ENCODE peak calls at places on chromosomes 11 and 22, in six cellular contexts. N, U, C, S, J and Q are unnamed samples.

GRCh38 chr11:7251836-7252682 is at the start of gene SYT9:
- DNase-seq in J (peak; percentile 42), N (no peak), C (peak; percentile 63), S (peak; percentile 79), U (peak; percentile 75), Q (peak; percentile 37)

GRCh38 chr22:43533131-43533530 is 121.3 kb downstream of the MPPED1 start:
- DNase-seq in N (no peak), S (no peak), J (no peak), C (no peak), U (no peak), Q (no peak)

GRCh38 chr11:36488096-36488495 is 22.0 kb downstream of the TRAF6 start:
- DNase-seq in C (no peak), U (no peak), S (no peak), J (no peak), N (no peak), Q (no peak)

GRCh38 chr11:95341246-95341645 is 110.2 kb upstream of the SESN3 start:
- DNase-seq in N (no peak), S (peak; percentile 63), U (no peak), C (peak; percentile 51), J (peak; percentile 6), Q (no peak)

GRCh38 chr11:83112886-83113285 is 41.2 kb upstream of the RAB30 start:
- DNase-seq in J (no peak), N (no peak), C (no peak), U (no peak), S (no peak), Q (no peak)

GRCh38 chr11:19934828-19935259 is 222.2 kb downstream of the NAV2 start:
- DNase-seq in U (peak; percentile 59), S (no peak), N (no peak), C (no peak), J (no peak), Q (no peak)

GRCh38 chr22:47059076-47059475 is 296.6 kb downstream of the TBC1D22A start:
- DNase-seq in S (peak; percentile 51), N (no peak), C (no peak), U (no peak), J (no peak), Q (no peak)

GRCh38 chr11:34749666-34750659 is 129.1 kb downstream of the EHF start:
- DNase-seq in C (peak; percentile 89), U (no peak), S (peak; percentile 88), J (no peak), N (no peak), Q (peak; percentile 94)

GRCh38 chr11:77068461-77069335 is 1.9 kb downstream of the CAPN5 start:
- DNase-seq in U (no peak), S (peak; percentile 40), N (no peak), J (no peak), C (no peak), Q (no peak)

GRCh38 chr22:46064236-46064965 is 85.9 kb upstream of the PPARA start:
- DNase-seq in U (peak; percentile 73), S (peak; percentile 58), N (no peak), C (peak; percentile 57), J (no peak), Q (no peak)

GRCh38 chr11:1515082-1516060 is 28.8 kb upstream of the MOB2 start:
- DNase-seq in N (peak; percentile 64), J (peak; percentile 63), C (peak; percentile 91), U (no peak), S (peak; percentile 90), Q (peak; percentile 72)

GRCh38 chr22:22554324-22555284 is 4.5 kb downstream of the PRAME start:
- DNase-seq in J (no peak), N (no peak), C (no peak), U (no peak), S (no peak), Q (no peak)

GRCh38 chr22:48926663-48927062 is 901.0 kb downstream of the BRD1 start:
- DNase-seq in S (peak; percentile 17), U (no peak), J (no peak), C (no peak), N (no peak), Q (no peak)

GRCh38 chr11:128500488-128500887 is 86.9 kb downstream of the ETS1 start:
- DNase-seq in U (no peak), S (no peak), C (no peak), N (no peak), J (no peak), Q (no peak)

GRCh38 chr11:36316049-36316448 is 20.0 kb downstream of the PRR5L start:
- DNase-seq in N (no peak), S (no peak), U (no peak), C (no peak), J (no peak), Q (no peak)

GRCh38 chr22:41561335-41561734 is 525 bp downstream of the CSDC2 start:
- DNase-seq in U (no peak), C (no peak), N (no peak), S (no peak), J (no peak), Q (no peak)

GRCh38 chr11:109698237-109698636 is 276.2 kb downstream of the C11orf87 start:
- DNase-seq in U (no peak), C (no peak), S (no peak), N (no peak), J (no peak), Q (no peak)

GRCh38 chr22:35835998-35836691 is 118.5 kb downstream of the APOL5 start:
- DNase-seq in J (peak; percentile 83), S (no peak), N (no peak), C (no peak), U (no peak), Q (peak; percentile 31)

GRCh38 chr11:73412308-73412707 is 36.1 kb downstream of the RELT start:
- DNase-seq in C (no peak), U (no peak), S (no peak), J (peak; percentile 51), N (no peak), Q (no peak)

GRCh38 chr22:37485006-37485713 is 1.0 kb downstream of the MFNG start:
- DNase-seq in N (peak; percentile 83), C (peak; percentile 70), S (peak; percentile 76), J (peak; percentile 76), U (no peak), Q (no peak)

GRCh38 chr22:37483050-37483449 is 3.1 kb downstream of the MFNG start:
- DNase-seq in C (no peak), S (no peak), N (no peak), J (no peak), U (no peak), Q (no peak)

GRCh38 chr22:37483594-37484114 is 2.5 kb downstream of the MFNG start:
- DNase-seq in U (no peak), J (peak; percentile 71), S (no peak), C (no peak), N (no peak), Q (no peak)

GRCh38 chr22:37485714-37486223 is 415 bp downstream of the MFNG start:
- DNase-seq in C (no peak), N (peak; percentile 28), J (peak; percentile 27), S (no peak), U (no peak), Q (no peak)

DNA sequence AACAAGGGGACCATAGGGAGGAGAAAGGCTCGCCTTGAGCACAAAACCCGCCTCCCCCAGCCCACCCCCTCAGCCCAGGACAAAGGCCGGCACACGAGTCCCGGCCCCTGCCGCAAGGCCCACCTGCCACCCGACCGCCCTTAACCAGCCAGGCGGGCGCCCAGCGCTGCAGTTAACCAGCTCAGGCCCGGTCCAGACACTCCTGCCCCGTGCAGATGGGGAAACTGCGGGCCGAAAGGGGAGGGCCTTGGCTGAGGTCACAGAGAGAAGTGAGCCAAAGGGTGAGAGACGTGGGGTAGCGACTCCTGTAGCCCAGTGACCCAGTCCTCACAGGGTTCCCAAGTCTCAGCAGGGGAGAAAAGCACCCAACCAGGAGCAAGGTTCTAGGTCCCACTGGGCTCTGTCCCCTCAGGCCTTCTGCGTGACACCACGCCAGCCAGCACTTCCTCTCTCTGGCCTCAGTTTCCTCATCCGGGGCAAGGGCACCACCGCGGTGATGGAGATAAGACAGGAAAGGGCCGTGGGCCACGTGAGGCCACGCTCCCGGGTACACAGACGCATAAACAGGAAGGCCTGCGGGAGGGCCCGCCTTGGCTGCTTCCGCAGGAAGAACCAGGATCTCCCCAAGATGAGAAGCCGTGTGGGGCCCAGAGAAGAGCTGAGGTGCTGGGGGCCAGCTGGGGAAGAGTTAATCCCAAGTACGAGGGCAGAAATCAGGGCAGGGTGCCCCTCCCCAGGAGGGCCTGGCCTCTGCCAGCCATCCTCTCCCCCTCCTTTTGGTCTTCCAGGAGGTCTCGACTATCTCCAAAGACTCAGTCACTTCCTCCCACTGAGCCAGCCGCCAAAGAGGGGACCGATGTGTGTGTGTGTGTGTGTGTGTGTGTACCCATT is 1.8 kb downstream of the MFNG start:
- DNase-seq in C (peak; percentile 81), S (peak; percentile 91), J (peak; percentile 88), U (no peak), N (peak; percentile 87), Q (peak; percentile 21)
- H3K4me3 ChIP-seq in C (peak overlapping the region; percentile 52), S (peak overlapping the region; percentile 63), J (peak overlapping the region; percentile 81), U (peak overlapping the region; percentile 64), N (peak overlapping the region; percentile 84), Q (peak overlapping the region; percentile 12)

GRCh38 chr11:5521540-5521939 is 5.0 kb upstream of the UBQLNL start:
- DNase-seq in U (no peak), S (no peak), N (no peak), C (no peak), J (no peak), Q (no peak)
- H3K27ac ChIP-seq in U (no peak overlapping the region), S (no peak overlapping the region), N (no peak overlapping the region), C (no peak overlapping the region), J (no peak overlapping the region), Q (no peak overlapping the region)

DNA sequence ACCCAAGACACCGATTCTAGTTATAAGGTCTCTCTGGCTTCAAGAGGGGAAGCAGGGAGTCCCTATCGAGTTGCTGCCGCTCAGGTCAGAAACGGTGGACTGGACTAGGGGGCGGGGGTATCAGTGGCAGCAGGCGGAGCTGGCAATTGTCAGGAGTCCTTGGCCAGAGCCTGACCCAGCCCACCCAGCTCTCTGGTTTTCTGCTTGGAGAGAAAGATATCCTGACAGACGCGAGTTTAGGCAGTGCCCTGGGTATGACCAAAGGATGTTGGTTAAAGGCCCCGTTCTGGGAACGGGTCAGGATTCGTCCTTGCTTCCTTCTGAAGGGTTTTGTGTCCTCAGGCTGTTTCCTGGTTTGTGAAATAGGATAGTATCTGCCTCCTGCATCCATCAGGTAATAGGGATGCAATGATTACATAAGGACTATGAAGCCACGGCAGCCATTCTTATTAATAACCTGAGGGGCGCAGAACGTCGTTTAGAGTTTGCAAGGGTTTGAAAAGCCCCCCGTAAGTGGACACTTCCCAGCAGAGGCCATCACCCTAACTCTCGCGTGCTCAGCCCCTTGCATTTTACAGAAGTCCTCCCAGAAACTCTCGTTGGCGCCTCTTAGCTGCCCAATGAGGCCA is 700 bp upstream of the DEPDC5 start:
- DNase-seq in S (peak; percentile 72), U (no peak), J (no peak), N (no peak), C (peak; percentile 67), Q (peak; percentile 6)
- H3K4me3 ChIP-seq in S (peak overlapping the region; percentile 80), U (peak overlapping the region; percentile 89), J (peak overlapping the region; percentile 54), N (peak overlapping the region; percentile 65), C (peak overlapping the region; percentile 97), Q (peak overlapping the region; percentile 62)

GRCh38 chr11:10778217-10778970 is 27.3 kb downstream of the CTR9 start:
- DNase-seq in U (no peak), S (no peak), J (no peak), N (no peak), C (peak; percentile 87), Q (no peak)
- H3K27ac ChIP-seq in U (no peak overlapping the region), S (peak overlapping the region; percentile 64), J (no peak overlapping the region), N (no peak overlapping the region), C (peak overlapping the region; percentile 65), Q (no peak overlapping the region)